ENCODE peak calls at places on chromosomes 4 and X, in eight cellular contexts. P is stimulated activated CD8-positive, alpha-beta memory T cell treated with anti-CD3 and anti-CD28 coated beads, Interleukin-2, amount 100 ng/mL, for 48 hours; G is T-helper 17 cell; N is kidney tubule cell; H is activated CD4-positive, alpha-beta T cell treated with anti-CD3 and anti-CD28 coated beads, Interleukin-2, amount 50 U/mL, for 48 hours; D is endothelial cell; L is cerebellar cortex; J is neural progenitor cell. Q is an unnamed sample.

GRCh38 chr4:146237092-146237491 is 22.8 kb downstream of the REELD1 start:
- DNase-seq in P (no peak), G (no peak), N (no peak), H (no peak), D (no peak), L (no peak), J (no peak), Q (no peak)

GRCh38 chrX:69556094-69557011 is 52.2 kb downstream of the NALF2 start:
- DNase-seq in P (no peak), G (no peak), N (peak; percentile 82), H (no peak), D (no peak), L (no peak), J (no peak), Q (peak; percentile 31)

GRCh38 chr4:141158219-141158618 is 24.9 kb upstream of the RNF150 start:
- DNase-seq in P (no peak), G (no peak), N (peak; percentile 42), H (no peak), D (no peak), L (peak; percentile 70), J (peak; percentile 35), Q (peak; percentile 11)

GRCh38 chrX:118448273-118448783 is 47.3 kb upstream of the DOCK11 start:
- DNase-seq in P (no peak), G (no peak), N (no peak), H (no peak), D (no peak), L (no peak), J (no peak), Q (no peak)

GRCh38 chrX:131073607-131074006 is 15.5 kb downstream of the ARHGAP36 start:
- DNase-seq in P (no peak), G (no peak), N (no peak), H (no peak), D (no peak), L (no peak), J (no peak), Q (no peak)

GRCh38 chr4:957581-958313 is 15.6 kb downstream of the DGKQ start:
- DNase-seq in P (no peak), G (no peak), N (no peak), H (no peak), D (no peak), L (peak; percentile 84), J (no peak), Q (no peak)

GRCh38 chr4:10006604-10007435 is 14.5 kb downstream of the SLC2A9 start:
- DNase-seq in P (no peak), G (no peak), N (peak; percentile 96), H (no peak), D (no peak), L (no peak), J (no peak), Q (no peak)

GRCh38 chr4:3241905-3242304 is 7.1 kb upstream of the MSANTD1 start:
- DNase-seq in P (no peak), G (no peak), N (no peak), H (no peak), D (no peak), L (no peak), J (no peak), Q (no peak)

GRCh38 chr4:2850966-2851782 is 7.5 kb downstream of the ADD1 start:
- DNase-seq in P (no peak), G (no peak), N (peak; percentile 57), H (no peak), D (no peak), L (no peak), J (no peak), Q (no peak)

GRCh38 chr4:104591505-104591904 is 96.8 kb upstream of the CXXC4 start:
- DNase-seq in P (no peak), G (no peak), N (no peak), H (no peak), D (peak; percentile 37), L (no peak), J (peak; percentile 78), Q (peak; percentile 56)

GRCh38 chr4:83128235-83128929 is 13.9 kb upstream of the PLAC8 start:
- DNase-seq in P (no peak), G (no peak), N (peak; percentile 60), H (no peak), D (no peak), L (no peak), J (no peak), Q (no peak)

GRCh38 chr4:157242871-157243270 is 22.3 kb downstream of the GRIA2 start:
- DNase-seq in P (no peak), G (no peak), N (no peak), H (no peak), D (no peak), L (no peak), J (no peak), Q (no peak)

GRCh38 chrX:133911816-133912495 is 73.4 kb downstream of the GPC3 start:
- DNase-seq in P (no peak), G (no peak), N (peak; percentile 50), H (no peak), D (no peak), L (peak; percentile 15), J (peak; percentile 24), Q (no peak)

GRCh38 chr4:117134386-117134785 is 49.0 kb upstream of the TRAM1L1 start:
- DNase-seq in P (no peak), G (no peak), N (peak; percentile 97), H (no peak), D (no peak), L (peak; percentile 70), J (peak; percentile 84), Q (peak; percentile 42)

Q was measured in neuronal stem cell.